ENCODE peak calls at places on chromosome 12, in four cellular contexts. C, X, T and A are unnamed samples.

GRCh38 chr12:120892265-120892664 is 11.9 kb downstream of the SPPL3 start:
- DNase-seq in T (no peak), C (no peak), X (no peak), A (no peak)

GRCh38 chr12:32312049-32312670 is 87.2 kb upstream of the FGD4 start:
- DNase-seq in C (peak; percentile 33), X (no peak), T (no peak), A (no peak)

GRCh38 chr12:104682790-104683279 is 226.1 kb downstream of the CHST11 start:
- DNase-seq in T (no peak), C (no peak), X (no peak), A (no peak)

GRCh38 chr12:24895612-24896011 is 53.3 kb downstream of the BCAT1 start:
- DNase-seq in C (no peak), T (no peak), X (no peak), A (no peak)

GRCh38 chr12:102757154-102757873 is 159.7 kb downstream of the PAH start:
- DNase-seq in X (no peak), C (no peak), T (peak; percentile 61), A (no peak)

GRCh38 chr12:81080431-81080983 is 2.6 kb downstream of the ACSS3 start:
- DNase-seq in C (no peak), T (no peak), X (no peak), A (no peak)

GRCh38 chr12:123029550-123029949 is 49.1 kb downstream of the ARL6IP4 start:
- DNase-seq in X (no peak), T (no peak), C (no peak), A (no peak)

GRCh38 chr12:24901975-24902461 is 46.9 kb downstream of the BCAT1 start:
- DNase-seq in T (no peak), X (no peak), C (no peak), A (no peak)

GRCh38 chr12:82314406-82314892 is 43.7 kb downstream of the CCDC59 start:
- DNase-seq in T (no peak), C (no peak), X (no peak), A (no peak)

GRCh38 chr12:96906849-96907664 is at the start of gene NEDD1:
- DNase-seq in X (peak; percentile 36), T (peak; percentile 90), C (peak; percentile 75), A (peak; percentile 18)

GRCh38 chr12:26156996-26157395 is 32.2 kb upstream of the BHLHE41 start:
- DNase-seq in C (no peak), X (no peak), T (no peak), A (no peak)

GRCh38 chr12:75364918-75365317 is 26.0 kb upstream of the GLIPR1L2 start:
- DNase-seq in X (no peak), C (peak; percentile 8), T (no peak), A (no peak)

GRCh38 chr12:93186131-93186530 is 191.6 kb upstream of the NUDT4 start:
- DNase-seq in C (no peak), T (no peak), X (no peak), A (no peak)

GRCh38 chr12:18502422-18502821 is 235.4 kb downstream of the PLCZ1 start:
- DNase-seq in T (no peak), X (no peak), C (no peak), A (no peak)

GRCh38 chr12:54389139-54389508 is 4.6 kb upstream of the ZNF385A start:
- DNase-seq in X (no peak), C (no peak), T (no peak), A (no peak)

GRCh38 chr12:108253540-108253939 is 85.6 kb downstream of the CMKLR1 start:
- DNase-seq in C (no peak), T (no peak), X (no peak), A (no peak)

GRCh38 chr12:4939418-4940023 is 29.8 kb downstream of the KCNA1 start:
- DNase-seq in C (no peak), T (no peak), X (no peak), A (no peak)

GRCh38 chr12:25583545-25583944 is 30.5 kb upstream of the LMNTD1 start:
- DNase-seq in X (no peak), T (no peak), C (peak; percentile 85), A (no peak)

GRCh38 chr12:81530352-81530751 is 228.8 kb downstream of the PPFIA2 start:
- DNase-seq in C (peak; percentile 64), X (no peak), T (no peak), A (no peak)

GRCh38 chr12:121391619-121392324 is 8.1 kb upstream of the RNF34 start:
- DNase-seq in X (no peak), T (no peak), C (no peak), A (no peak)

GRCh38 chr12:132014092-132014914 is 64.6 kb downstream of the EP400 start:
- DNase-seq in T (no peak), C (no peak), X (no peak), A (peak; percentile 54)

GRCh38 chr12:94039914-94040313 is 108.5 kb upstream of the PLXNC1 start:
- DNase-seq in X (no peak), C (no peak), T (no peak), A (no peak)

GRCh38 chr12:23337213-23337612 is 612.3 kb downstream of the SOX5 start:
- DNase-seq in T (no peak), X (no peak), C (no peak), A (no peak)

GRCh38 chr12:55972045-55972843 is 1.6 kb upstream of the RAB5B start:
- DNase-seq in C (peak; percentile 89), T (no peak), X (no peak), A (no peak)

GRCh38 chr12:84336231-84336630 is 576.4 kb downstream of the SLC6A15 start:
- DNase-seq in C (peak; percentile 80), T (no peak), X (no peak), A (no peak)

GRCh38 chr12:95546491-95546813 is 4.8 kb downstream of the USP44 start:
- DNase-seq in C (no peak), T (no peak), X (no peak), A (no peak)

GRCh38 chr12:6327591-6328041 is 14.3 kb downstream of the TNFRSF1A start:
- DNase-seq in C (no peak), T (peak; percentile 45), X (no peak), A (no peak)

GRCh38 chr12:124915249-124916236 is 1.1 kb upstream of the UBC start:
- DNase-seq in X (no peak), T (peak; percentile 79), C (no peak), A (peak; percentile 79)

GRCh38 chr12:131076791-131077747 is 123.4 kb downstream of the ADGRD1 start:
- DNase-seq in C (no peak), X (no peak), T (no peak), A (peak; percentile 50)

GRCh38 chr12:91902860-91903683 is 242.6 kb downstream of the BTG1 start:
- DNase-seq in X (no peak), C (peak; percentile 5), T (no peak), A (no peak)

GRCh38 chr12:2633825-2634200 is 161.0 kb upstream of the FKBP4 start:
- DNase-seq in T (no peak), C (no peak), X (no peak), A (no peak)

GRCh38 chr12:40012709-40013108 is 93.2 kb downstream of the SLC2A13 start:
- DNase-seq in C (no peak), X (no peak), T (no peak), A (no peak)